ENCODE peak calls at places on chromosomes 7 and 10, in six cellular contexts. One of them, this sample, is unnamed.

GRCh38 chr7:133820584-133820983 is 306.6 kb upstream of the LRGUK start:
- DNase-seq in IMR-90: no peak
- DNase-seq in HL-60: no peak
- DNase-seq in lower lobe of right lung: no peak
- DNase-seq in neural progenitor cell: no peak
- DNase-seq in PC-9: no peak
- DNase-seq in this sample: no peak

GRCh38 chr7:28351450-28351849 is 60.9 kb upstream of the CREB5 start:
- DNase-seq in IMR-90: no peak
- DNase-seq in HL-60: no peak
- DNase-seq in lower lobe of right lung: no peak
- DNase-seq in neural progenitor cell: no peak
- DNase-seq in PC-9: peak; percentile 0
- DNase-seq in this sample: no peak

GRCh38 chr7:134458341-134458805 is 527 bp downstream of the AKR1B1 start:
- DNase-seq in IMR-90: peak; percentile 34
- DNase-seq in HL-60: no peak
- DNase-seq in lower lobe of right lung: peak; percentile 56
- DNase-seq in neural progenitor cell: peak; percentile 82
- DNase-seq in PC-9: peak; percentile 73
- DNase-seq in this sample: peak; percentile 62

GRCh38 chr10:102781921-102782542 is 38.3 kb downstream of the WBP1L start:
- DNase-seq in IMR-90: peak; percentile 65
- DNase-seq in HL-60: no peak
- DNase-seq in lower lobe of right lung: no peak
- DNase-seq in neural progenitor cell: no peak
- DNase-seq in PC-9: no peak
- DNase-seq in this sample: no peak

GRCh38 chr10:52318822-52319464 is 4.9 kb downstream of the DKK1 start:
- DNase-seq in IMR-90: peak; percentile 98
- DNase-seq in HL-60: no peak
- DNase-seq in lower lobe of right lung: no peak
- DNase-seq in neural progenitor cell: no peak
- DNase-seq in PC-9: peak; percentile 100
- DNase-seq in this sample: no peak

GRCh38 chr10:47047577-47048532 is 136.6 kb downstream of the PTPN20 start:
- DNase-seq in IMR-90: peak; percentile 77
- DNase-seq in HL-60: peak; percentile 56
- DNase-seq in lower lobe of right lung: peak; percentile 87
- DNase-seq in neural progenitor cell: peak; percentile 86
- DNase-seq in PC-9: no peak
- DNase-seq in this sample: peak; percentile 24

GRCh38 chr7:103632005-103632639 is 186.1 kb upstream of the SLC26A5 start:
- DNase-seq in IMR-90: no peak
- DNase-seq in HL-60: no peak
- DNase-seq in lower lobe of right lung: no peak
- DNase-seq in neural progenitor cell: no peak
- DNase-seq in PC-9: no peak
- DNase-seq in this sample: no peak

GRCh38 chr7:98655611-98656010 is 38.5 kb downstream of the NPTX2 start:
- DNase-seq in IMR-90: no peak
- DNase-seq in HL-60: no peak
- DNase-seq in lower lobe of right lung: no peak
- DNase-seq in neural progenitor cell: no peak
- DNase-seq in PC-9: no peak
- DNase-seq in this sample: no peak

GRCh38 chr10:33937987-33938386 is 603.5 kb upstream of the NRP1 start:
- DNase-seq in IMR-90: no peak
- DNase-seq in HL-60: no peak
- DNase-seq in lower lobe of right lung: no peak
- DNase-seq in neural progenitor cell: no peak
- DNase-seq in PC-9: no peak
- DNase-seq in this sample: no peak

DNA sequence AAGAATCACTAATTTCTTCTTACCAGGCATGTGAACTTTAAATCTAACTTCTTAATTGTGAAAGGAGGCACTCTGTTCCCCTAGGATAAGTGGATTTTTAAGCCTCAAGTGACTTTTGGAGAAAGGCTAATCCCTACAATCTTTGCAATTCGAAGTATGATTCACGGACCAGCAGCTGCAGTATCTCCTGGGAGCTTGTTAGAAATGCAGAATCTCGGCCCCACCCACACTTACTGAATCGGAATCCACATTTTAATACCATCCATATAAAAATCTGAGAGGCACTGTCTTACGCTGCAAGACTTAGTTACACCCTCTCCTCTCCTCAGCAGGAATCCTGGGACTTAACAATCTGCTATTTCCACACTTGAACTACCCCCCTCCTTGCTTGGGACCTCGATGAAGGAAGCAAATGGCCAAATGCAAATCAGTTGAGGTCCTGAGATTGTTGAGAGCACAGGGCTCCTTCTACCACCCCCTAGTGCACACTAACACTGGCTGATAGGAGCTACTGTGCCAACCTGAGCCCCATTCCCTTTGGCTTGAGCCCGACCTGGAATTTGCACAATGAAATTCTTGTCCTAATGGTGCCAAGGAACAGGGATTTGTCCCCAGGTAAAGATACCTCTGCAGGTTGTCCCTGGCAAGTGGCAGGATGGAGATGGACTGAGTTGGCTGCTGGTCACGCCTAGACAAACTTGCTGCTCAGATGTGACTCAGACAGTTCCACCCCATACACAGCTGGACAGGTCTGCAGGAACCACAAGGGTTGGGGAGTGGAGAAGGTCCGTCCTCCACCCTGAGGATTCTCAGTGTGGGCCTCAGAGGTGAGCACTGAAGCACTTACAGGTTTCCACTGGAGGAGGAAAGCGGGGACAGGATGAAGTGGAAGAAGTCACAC is 20.8 kb downstream of the ITPRIP start:
- DNase-seq in IMR-90: peak; percentile 81
- DNase-seq in HL-60: no peak
- DNase-seq in lower lobe of right lung: no peak
- DNase-seq in neural progenitor cell: no peak
- DNase-seq in PC-9: no peak
- DNase-seq in this sample: no peak
- H3K27ac ChIP-seq in IMR-90: peak overlapping the region; percentile 44
- H3K27ac ChIP-seq in HL-60: no peak overlapping the region
- H3K27ac ChIP-seq in lower lobe of right lung: peak overlapping the region; percentile 21
- H3K27ac ChIP-seq in neural progenitor cell: no peak overlapping the region
- H3K27ac ChIP-seq in PC-9: no peak overlapping the region
- H3K27ac ChIP-seq in this sample: no peak overlapping the region

GRCh38 chr10:92916433-92916832 is 68.1 kb downstream of the EXOC6 start:
- DNase-seq in IMR-90: no peak
- DNase-seq in HL-60: no peak
- DNase-seq in lower lobe of right lung: no peak
- DNase-seq in neural progenitor cell: peak; percentile 28
- DNase-seq in PC-9: no peak
- DNase-seq in this sample: no peak

GRCh38 chr10:92914478-92915066 is 66.3 kb downstream of the EXOC6 start:
- DNase-seq in IMR-90: peak; percentile 50
- DNase-seq in HL-60: peak; percentile 23
- DNase-seq in lower lobe of right lung: no peak
- DNase-seq in neural progenitor cell: peak; percentile 72
- DNase-seq in PC-9: peak; percentile 37
- DNase-seq in this sample: peak; percentile 2

GRCh38 chr10:92913973-92914372 is 65.7 kb downstream of the EXOC6 start:
- DNase-seq in IMR-90: no peak
- DNase-seq in HL-60: no peak
- DNase-seq in lower lobe of right lung: no peak
- DNase-seq in neural progenitor cell: peak; percentile 86
- DNase-seq in PC-9: no peak
- DNase-seq in this sample: no peak

GRCh38 chr10:92920866-92921265 is 72.5 kb downstream of the EXOC6 start:
- DNase-seq in IMR-90: no peak
- DNase-seq in HL-60: no peak
- DNase-seq in lower lobe of right lung: no peak
- DNase-seq in neural progenitor cell: no peak
- DNase-seq in PC-9: no peak
- DNase-seq in this sample: no peak

DNA sequence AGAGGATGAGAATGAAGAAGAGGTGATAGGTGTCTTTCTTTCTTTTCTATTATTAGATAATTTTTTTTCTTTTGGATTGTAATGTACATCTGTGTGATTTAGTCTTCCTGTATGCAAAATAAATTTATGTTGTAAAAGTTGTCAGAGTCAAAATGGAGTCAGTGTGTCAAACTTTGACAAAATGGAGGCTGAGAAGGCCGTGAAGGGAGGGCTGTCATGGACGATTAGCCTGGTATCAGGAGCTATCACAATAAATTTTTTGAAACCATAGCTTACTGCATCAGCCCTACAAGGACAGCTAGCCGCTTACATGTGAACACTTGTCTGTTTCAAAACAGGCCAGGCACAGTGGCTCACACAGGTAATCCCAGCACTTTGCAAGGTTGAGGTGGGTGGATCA is 67.6 kb downstream of the EXOC6 start:
- DNase-seq in IMR-90: no peak
- DNase-seq in HL-60: no peak
- DNase-seq in lower lobe of right lung: no peak
- DNase-seq in neural progenitor cell: no peak
- DNase-seq in PC-9: no peak
- DNase-seq in this sample: no peak
- H3K27ac ChIP-seq in IMR-90: no peak overlapping the region
- H3K27ac ChIP-seq in HL-60: no peak overlapping the region
- H3K27ac ChIP-seq in lower lobe of right lung: no peak overlapping the region
- H3K27ac ChIP-seq in neural progenitor cell: no peak overlapping the region
- H3K27ac ChIP-seq in PC-9: no peak overlapping the region
- H3K27ac ChIP-seq in this sample: no peak overlapping the region

GRCh38 chr7:105719395-105719794 is 138.1 kb upstream of the EFCAB10 start:
- DNase-seq in IMR-90: no peak
- DNase-seq in HL-60: no peak
- DNase-seq in lower lobe of right lung: no peak
- DNase-seq in neural progenitor cell: peak; percentile 6
- DNase-seq in PC-9: no peak
- DNase-seq in this sample: no peak
- H3K27ac ChIP-seq in IMR-90: no peak overlapping the region
- H3K27ac ChIP-seq in HL-60: no peak overlapping the region
- H3K27ac ChIP-seq in lower lobe of right lung: no peak overlapping the region
- H3K27ac ChIP-seq in neural progenitor cell: no peak overlapping the region
- H3K27ac ChIP-seq in PC-9: peak overlapping the region; percentile 87
- H3K27ac ChIP-seq in this sample: no peak overlapping the region

GRCh38 chr10:21529236-21529910 is 3.9 kb upstream of the SKIDA1 start:
- DNase-seq in IMR-90: no peak
- DNase-seq in HL-60: no peak
- DNase-seq in lower lobe of right lung: no peak
- DNase-seq in neural progenitor cell: no peak
- DNase-seq in PC-9: no peak
- DNase-seq in this sample: no peak
- H3K27ac ChIP-seq in IMR-90: no peak overlapping the region
- H3K27ac ChIP-seq in HL-60: no peak overlapping the region
- H3K27ac ChIP-seq in lower lobe of right lung: peak overlapping the region; percentile 96
- H3K27ac ChIP-seq in neural progenitor cell: peak overlapping the region; percentile 99
- H3K27ac ChIP-seq in PC-9: no peak overlapping the region
- H3K27ac ChIP-seq in this sample: peak overlapping the region; percentile 88

GRCh38 chr7:988426-988911 is 5.5 kb downstream of the CYP2W1 start:
- DNase-seq in IMR-90: no peak
- DNase-seq in HL-60: no peak
- DNase-seq in lower lobe of right lung: no peak
- DNase-seq in neural progenitor cell: no peak
- DNase-seq in PC-9: no peak
- DNase-seq in this sample: no peak
- H3K27ac ChIP-seq in IMR-90: no peak overlapping the region
- H3K27ac ChIP-seq in HL-60: no peak overlapping the region
- H3K27ac ChIP-seq in lower lobe of right lung: no peak overlapping the region
- H3K27ac ChIP-seq in neural progenitor cell: no peak overlapping the region
- H3K27ac ChIP-seq in PC-9: no peak overlapping the region
- H3K27ac ChIP-seq in this sample: no peak overlapping the region

GRCh38 chr10:113576853-113577252 is 24.0 kb downstream of the HABP2 start:
- DNase-seq in IMR-90: peak; percentile 12
- DNase-seq in HL-60: peak; percentile 1
- DNase-seq in lower lobe of right lung: no peak
- DNase-seq in neural progenitor cell: peak; percentile 67
- DNase-seq in PC-9: no peak
- DNase-seq in this sample: no peak
- H3K27ac ChIP-seq in IMR-90: no peak overlapping the region
- H3K27ac ChIP-seq in HL-60: no peak overlapping the region
- H3K27ac ChIP-seq in lower lobe of right lung: no peak overlapping the region
- H3K27ac ChIP-seq in neural progenitor cell: no peak overlapping the region
- H3K27ac ChIP-seq in PC-9: no peak overlapping the region
- H3K27ac ChIP-seq in this sample: no peak overlapping the region

GRCh38 chr7:139734395-139734794 is 43.4 kb downstream of the HIPK2 start:
- DNase-seq in IMR-90: peak; percentile 96
- DNase-seq in HL-60: no peak
- DNase-seq in lower lobe of right lung: no peak
- DNase-seq in neural progenitor cell: no peak
- DNase-seq in PC-9: no peak
- DNase-seq in this sample: no peak

GRCh38 chr7:139737221-139738100 is 40.3 kb downstream of the HIPK2 start:
- DNase-seq in IMR-90: peak; percentile 45
- DNase-seq in HL-60: no peak
- DNase-seq in lower lobe of right lung: no peak
- DNase-seq in neural progenitor cell: no peak
- DNase-seq in PC-9: no peak
- DNase-seq in this sample: no peak

GRCh38 chr7:139735912-139736595 is 41.7 kb downstream of the HIPK2 start:
- DNase-seq in IMR-90: no peak
- DNase-seq in HL-60: no peak
- DNase-seq in lower lobe of right lung: no peak
- DNase-seq in neural progenitor cell: no peak
- DNase-seq in PC-9: no peak
- DNase-seq in this sample: no peak

GRCh38 chr7:139733751-139734150 is 44.0 kb downstream of the HIPK2 start:
- DNase-seq in IMR-90: no peak
- DNase-seq in HL-60: no peak
- DNase-seq in lower lobe of right lung: no peak
- DNase-seq in neural progenitor cell: no peak
- DNase-seq in PC-9: no peak
- DNase-seq in this sample: no peak

GRCh38 chr7:139735466-139735865 is 42.3 kb downstream of the HIPK2 start:
- DNase-seq in IMR-90: no peak
- DNase-seq in HL-60: no peak
- DNase-seq in lower lobe of right lung: no peak
- DNase-seq in neural progenitor cell: no peak
- DNase-seq in PC-9: no peak
- DNase-seq in this sample: no peak
- H3K27ac ChIP-seq in IMR-90: no peak overlapping the region
- H3K27ac ChIP-seq in HL-60: no peak overlapping the region
- H3K27ac ChIP-seq in lower lobe of right lung: no peak overlapping the region
- H3K27ac ChIP-seq in neural progenitor cell: no peak overlapping the region
- H3K27ac ChIP-seq in PC-9: no peak overlapping the region
- H3K27ac ChIP-seq in this sample: peak overlapping the region; percentile 11

GRCh38 chr10:49761789-49762565 is at the start of gene OGDHL:
- DNase-seq in IMR-90: peak; percentile 19
- DNase-seq in HL-60: peak; percentile 64
- DNase-seq in lower lobe of right lung: no peak
- DNase-seq in neural progenitor cell: peak; percentile 94
- DNase-seq in PC-9: no peak
- DNase-seq in this sample: peak; percentile 61
- H3K27ac ChIP-seq in IMR-90: no peak within 1 kb of the TSS
- H3K27ac ChIP-seq in HL-60: no peak within 1 kb of the TSS
- H3K27ac ChIP-seq in lower lobe of right lung: no peak within 1 kb of the TSS
- H3K27ac ChIP-seq in neural progenitor cell: no peak within 1 kb of the TSS
- H3K27ac ChIP-seq in PC-9: no peak within 1 kb of the TSS
- H3K27ac ChIP-seq in this sample: no peak within 1 kb of the TSS

DNA sequence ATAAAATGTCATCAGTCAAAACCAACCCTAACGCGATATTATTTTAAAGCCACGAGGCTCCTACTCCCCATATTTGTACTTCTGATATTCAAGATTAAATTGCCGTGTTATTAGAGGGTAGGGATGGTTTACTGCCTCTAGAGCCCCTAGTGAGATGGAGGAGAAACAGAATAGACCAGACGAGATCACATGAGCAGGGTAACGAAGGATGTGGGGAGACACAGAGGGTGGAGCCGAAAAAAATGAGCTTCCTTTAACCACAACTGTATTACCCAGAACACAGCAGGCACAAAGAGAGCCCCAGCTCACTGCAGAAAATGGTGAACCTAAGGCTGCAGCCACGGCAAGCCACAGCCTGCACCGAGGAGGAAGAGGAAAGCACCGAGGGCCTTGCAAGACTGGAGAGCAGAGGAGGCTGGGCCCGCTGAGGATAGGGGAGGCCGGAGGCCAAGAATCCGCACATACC is 14.3 kb downstream of the ZC3HAV1 start:
- DNase-seq in IMR-90: no peak
- DNase-seq in HL-60: peak; percentile 81
- DNase-seq in lower lobe of right lung: no peak
- DNase-seq in neural progenitor cell: no peak
- DNase-seq in PC-9: no peak
- DNase-seq in this sample: no peak
- H3K27ac ChIP-seq in IMR-90: no peak overlapping the region
- H3K27ac ChIP-seq in HL-60: peak overlapping the region; percentile 67
- H3K27ac ChIP-seq in lower lobe of right lung: peak overlapping the region; percentile 15
- H3K27ac ChIP-seq in neural progenitor cell: no peak overlapping the region
- H3K27ac ChIP-seq in PC-9: no peak overlapping the region
- H3K27ac ChIP-seq in this sample: no peak overlapping the region